ENCODE peak calls at places on chromosome 7, in four cellular contexts. One of them, this sample, is unnamed.

GRCh38 chr7:157831143-157831900 is 494.5 kb downstream of the DNAJB6 start:
- DNase-seq in thoracic aorta: no peak
- DNase-seq in pancreas: no peak
- DNase-seq in AG09309: no peak
- DNase-seq in this sample: no peak

GRCh38 chr7:149856-150636 is 42.3 kb upstream of the FAM20C start:
- DNase-seq in thoracic aorta: no peak
- DNase-seq in pancreas: no peak
- DNase-seq in AG09309: no peak
- DNase-seq in this sample: peak

GRCh38 chr7:101116898-101117297 is 10.0 kb upstream of the SERPINE1 start:
- DNase-seq in thoracic aorta: no peak
- DNase-seq in pancreas: no peak
- DNase-seq in AG09309: no peak
- DNase-seq in this sample: peak

GRCh38 chr7:25908154-25908948 is 243.6 kb upstream of the NFE2L3 start:
- DNase-seq in thoracic aorta: no peak
- DNase-seq in pancreas: no peak
- DNase-seq in AG09309: no peak
- DNase-seq in this sample: no peak

GRCh38 chr7:76325092-76325491 is 22.6 kb downstream of the HSPB1 start:
- DNase-seq in thoracic aorta: no peak
- DNase-seq in pancreas: no peak
- DNase-seq in AG09309: no peak
- DNase-seq in this sample: no peak

GRCh38 chr7:50613473-50613872 is 48.3 kb upstream of the DDC start:
- DNase-seq in thoracic aorta: no peak
- DNase-seq in pancreas: no peak
- DNase-seq in AG09309: no peak
- DNase-seq in this sample: no peak

GRCh38 chr7:149196705-149197171 is 1.4 kb downstream of the ZNF282 start:
- DNase-seq in thoracic aorta: no peak
- DNase-seq in pancreas: no peak
- DNase-seq in AG09309: no peak
- DNase-seq in this sample: peak

GRCh38 chr7:4849390-4849789 is 12.4 kb downstream of the PAPOLB start:
- DNase-seq in thoracic aorta: no peak
- DNase-seq in pancreas: no peak
- DNase-seq in AG09309: no peak
- DNase-seq in this sample: peak

GRCh38 chr7:141649137-141649864 is 52.7 kb downstream of the DENND11 start:
- DNase-seq in thoracic aorta: no peak
- DNase-seq in pancreas: no peak
- DNase-seq in AG09309: no peak
- DNase-seq in this sample: peak

GRCh38 chr7:1015631-1016121 is 28.7 kb upstream of the GPR146 start:
- DNase-seq in thoracic aorta: no peak
- DNase-seq in pancreas: no peak
- DNase-seq in AG09309: no peak
- DNase-seq in this sample: no peak

GRCh38 chr7:15016315-15016667 is 113.7 kb upstream of the DGKB start:
- DNase-seq in thoracic aorta: no peak
- DNase-seq in pancreas: no peak
- DNase-seq in AG09309: no peak
- DNase-seq in this sample: no peak

GRCh38 chr7:151485006-151485732 is 34.5 kb downstream of the RHEB start:
- DNase-seq in thoracic aorta: no peak
- DNase-seq in pancreas: no peak
- DNase-seq in AG09309: peak
- DNase-seq in this sample: peak

GRCh38 chr7:22137026-22137425 is 191.3 kb upstream of the CDCA7L start:
- DNase-seq in thoracic aorta: no peak
- DNase-seq in pancreas: no peak
- DNase-seq in AG09309: peak
- DNase-seq in this sample: peak
- TF ChIP-seq CTCF in thoracic aorta: no peak
- TF ChIP-seq CTCF in pancreas: no peak
- TF ChIP-seq CTCF in AG09309: no peak
- TF ChIP-seq CTCF in this sample: no peak

GRCh38 chr7:36192050-36192824 is 39.2 kb downstream of the EEPD1 start:
- DNase-seq in thoracic aorta: no peak
- DNase-seq in pancreas: no peak
- DNase-seq in AG09309: peak
- DNase-seq in this sample: peak
- H3K4me3 ChIP-seq in thoracic aorta: no peak
- H3K4me3 ChIP-seq in pancreas: no peak
- H3K4me3 ChIP-seq in AG09309: no peak
- H3K4me3 ChIP-seq in this sample: no peak

DNA sequence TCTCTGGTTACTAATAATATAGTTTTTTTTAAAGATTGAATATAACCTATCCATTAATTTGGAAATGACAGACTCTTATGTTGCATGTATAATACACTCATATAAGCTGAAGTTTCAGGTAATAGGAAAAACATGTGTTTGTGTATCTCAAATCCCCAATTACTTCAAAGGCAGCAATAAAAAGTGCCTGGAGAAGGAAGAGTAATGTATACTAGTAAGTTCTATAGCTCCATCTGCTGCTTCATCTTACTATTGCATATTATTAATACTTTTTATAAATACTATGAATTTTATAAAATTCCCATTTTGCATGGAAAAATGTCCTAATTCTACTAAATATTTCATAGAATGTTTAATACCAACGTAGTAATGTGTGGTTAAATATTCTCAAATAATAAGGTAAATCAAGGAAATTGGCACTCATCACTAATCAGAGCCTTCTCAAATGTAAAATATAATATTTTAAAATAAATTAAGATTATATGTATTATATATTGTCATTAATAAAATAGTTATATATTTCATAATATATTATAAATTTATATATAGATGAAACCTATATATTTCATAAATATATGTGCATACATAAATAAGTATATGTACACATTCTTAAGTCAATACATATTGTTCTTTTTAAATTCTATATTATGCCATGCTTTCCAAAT is 311.9 kb downstream of the HGF start:
- DNase-seq in thoracic aorta: no peak
- DNase-seq in pancreas: no peak
- DNase-seq in AG09309: peak
- DNase-seq in this sample: peak
- TF ChIP-seq CTCF in thoracic aorta: no peak
- TF ChIP-seq CTCF in pancreas: no peak
- TF ChIP-seq CTCF in AG09309: peak
- TF ChIP-seq CTCF in this sample: peak

GRCh38 chr7:130918129-130919052 is 184.4 kb upstream of the KLF14 start:
- DNase-seq in thoracic aorta: no peak
- DNase-seq in pancreas: no peak
- DNase-seq in AG09309: no peak
- DNase-seq in this sample: no peak
- H3K4me3 ChIP-seq in thoracic aorta: no peak
- H3K4me3 ChIP-seq in pancreas: no peak
- H3K4me3 ChIP-seq in AG09309: no peak
- H3K4me3 ChIP-seq in this sample: no peak

DNA sequence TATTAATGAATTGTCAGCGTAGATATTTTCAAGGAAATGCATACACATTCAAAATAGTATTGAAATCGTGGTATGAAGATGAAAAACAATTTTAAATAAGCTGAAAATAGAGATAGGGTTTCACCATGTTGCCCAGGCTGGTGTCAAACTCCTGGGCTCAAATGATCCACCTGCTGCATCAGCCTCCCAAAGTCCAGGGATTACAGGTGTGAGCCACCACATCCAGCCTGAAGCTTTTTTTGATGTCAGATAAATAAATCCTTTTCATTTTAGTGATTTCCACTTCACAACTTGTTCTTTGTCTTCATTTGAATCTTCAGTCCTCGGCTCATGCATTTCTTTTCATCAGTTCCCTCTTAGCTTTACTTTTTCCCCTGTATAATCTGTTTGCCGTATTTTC is 4.6 kb downstream of the CDK13 start:
- DNase-seq in thoracic aorta: no peak
- DNase-seq in pancreas: no peak
- DNase-seq in AG09309: no peak
- DNase-seq in this sample: no peak
- TF ChIP-seq CTCF in thoracic aorta: no peak
- TF ChIP-seq CTCF in pancreas: no peak
- TF ChIP-seq CTCF in AG09309: no peak
- TF ChIP-seq CTCF in this sample: no peak

GRCh38 chr7:47600199-47601118 is 18.5 kb upstream of the TNS3 start:
- DNase-seq in thoracic aorta: no peak
- DNase-seq in pancreas: peak
- DNase-seq in AG09309: no peak
- DNase-seq in this sample: peak

GRCh38 chr7:47604496-47604890 is 22.6 kb upstream of the TNS3 start:
- DNase-seq in thoracic aorta: no peak
- DNase-seq in pancreas: no peak
- DNase-seq in AG09309: no peak
- DNase-seq in this sample: no peak

GRCh38 chr7:47601881-47602249 is 20.0 kb upstream of the TNS3 start:
- DNase-seq in thoracic aorta: no peak
- DNase-seq in pancreas: no peak
- DNase-seq in AG09309: no peak
- DNase-seq in this sample: no peak

GRCh38 chr7:47602272-47603004 is 20.5 kb upstream of the TNS3 start:
- DNase-seq in thoracic aorta: no peak
- DNase-seq in pancreas: no peak
- DNase-seq in AG09309: no peak
- DNase-seq in this sample: no peak

DNA sequence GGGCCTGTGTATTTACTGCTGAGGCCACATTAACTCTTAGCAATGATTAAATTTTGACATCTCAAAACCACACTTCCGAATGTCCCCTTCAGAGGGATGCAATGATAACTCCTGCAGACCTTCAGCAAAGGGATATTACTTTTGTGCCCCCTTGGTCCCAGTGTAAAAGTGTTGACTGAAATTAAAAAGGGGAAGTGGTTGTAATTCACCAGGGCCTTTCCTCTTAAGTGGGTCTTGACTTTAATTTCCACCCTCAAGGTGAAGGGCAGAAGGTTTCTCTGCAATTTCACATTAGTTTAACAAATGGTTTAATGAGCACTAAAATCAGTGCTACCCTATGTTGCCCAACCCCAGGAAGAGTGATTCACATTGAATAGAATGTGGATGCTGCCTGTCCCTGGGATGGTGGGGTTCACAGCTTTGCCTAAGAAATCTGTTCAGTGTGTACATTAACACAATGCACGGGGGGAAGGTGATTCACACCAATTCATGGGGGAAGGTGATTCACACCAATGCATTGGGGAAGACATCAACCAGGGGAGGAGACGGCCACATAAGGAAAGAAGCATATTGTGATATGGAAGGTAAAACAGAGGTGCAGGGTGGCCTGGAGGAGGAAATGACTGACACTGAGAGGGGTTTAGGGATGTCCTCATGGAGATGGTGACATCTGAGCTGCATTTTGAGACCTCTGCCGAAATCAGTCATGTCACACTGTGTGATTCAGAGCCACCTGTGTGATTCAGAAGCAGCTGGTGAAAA is 19.4 kb upstream of the TNS3 start:
- DNase-seq in thoracic aorta: no peak
- DNase-seq in pancreas: no peak
- DNase-seq in AG09309: peak
- DNase-seq in this sample: peak
- H3K4me3 ChIP-seq in thoracic aorta: peak
- H3K4me3 ChIP-seq in pancreas: no peak
- H3K4me3 ChIP-seq in AG09309: no peak
- H3K4me3 ChIP-seq in this sample: peak

GRCh38 chr7:140506788-140507464 is 27.6 kb upstream of the MKRN1 start:
- DNase-seq in thoracic aorta: no peak
- DNase-seq in pancreas: no peak
- DNase-seq in AG09309: peak
- DNase-seq in this sample: peak

GRCh38 chr7:140497241-140497769 is 18.0 kb upstream of the MKRN1 start:
- DNase-seq in thoracic aorta: no peak
- DNase-seq in pancreas: no peak
- DNase-seq in AG09309: no peak
- DNase-seq in this sample: no peak

GRCh38 chr7:140501941-140502340 is 22.6 kb upstream of the MKRN1 start:
- DNase-seq in thoracic aorta: no peak
- DNase-seq in pancreas: peak
- DNase-seq in AG09309: no peak
- DNase-seq in this sample: no peak
- TF ChIP-seq CTCF in thoracic aorta: no peak
- TF ChIP-seq CTCF in pancreas: no peak
- TF ChIP-seq CTCF in AG09309: no peak
- TF ChIP-seq CTCF in this sample: no peak

DNA sequence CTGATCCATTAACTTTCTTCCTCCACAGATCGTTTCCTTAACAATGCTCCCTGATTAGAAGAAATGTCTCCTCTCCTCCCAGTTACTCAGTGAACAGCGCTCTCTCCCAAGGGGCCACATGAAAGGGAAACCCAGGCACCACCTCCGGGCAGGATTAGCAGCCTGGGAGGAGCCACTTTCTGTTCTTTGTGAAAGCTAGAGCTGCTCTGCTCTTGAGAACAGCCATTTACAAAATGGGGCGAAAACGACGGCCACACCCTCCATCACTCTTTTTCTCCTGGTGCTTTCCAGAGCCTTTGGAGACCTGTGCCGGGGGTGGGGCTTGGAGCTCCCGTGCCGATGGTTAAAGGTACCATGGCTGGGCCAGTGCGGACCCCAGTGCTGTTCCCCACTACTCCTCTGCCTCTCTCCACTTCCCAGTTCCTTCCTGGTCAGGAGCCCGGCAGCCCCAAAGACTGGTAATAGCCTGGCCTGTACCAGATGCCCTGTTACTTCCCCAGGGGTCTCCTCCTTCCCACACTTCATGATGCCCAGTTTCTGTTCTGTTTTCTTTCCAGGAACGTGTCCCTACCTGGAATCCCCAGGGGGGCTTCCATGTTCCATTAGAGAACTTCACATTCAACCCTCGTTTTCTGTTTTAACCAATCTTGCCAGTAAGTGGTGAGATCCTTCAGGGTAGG is 402.9 kb upstream of the GALNT17 start:
- DNase-seq in thoracic aorta: no peak
- DNase-seq in pancreas: no peak
- DNase-seq in AG09309: no peak
- DNase-seq in this sample: no peak
- H3K4me3 ChIP-seq in thoracic aorta: no peak
- H3K4me3 ChIP-seq in pancreas: no peak
- H3K4me3 ChIP-seq in AG09309: no peak
- H3K4me3 ChIP-seq in this sample: no peak

GRCh38 chr7:74115326-74115725 is 31.7 kb downstream of the LIMK1 start:
- DNase-seq in thoracic aorta: no peak
- DNase-seq in pancreas: no peak
- DNase-seq in AG09309: no peak
- DNase-seq in this sample: no peak
- TF ChIP-seq CTCF in thoracic aorta: no peak
- TF ChIP-seq CTCF in pancreas: no peak
- TF ChIP-seq CTCF in AG09309: no peak
- TF ChIP-seq CTCF in this sample: no peak